ENCODE peak calls at places on chromosomes 5 and 9, in nine cellular contexts. O is substantia nigra; B is stimulated activated CD8-positive, alpha-beta memory T cell treated with anti-CD3 and anti-CD28 coated beads, Interleukin-15, amount 100 ng/mL, for 4 hours; Q is left kidney; Y is HuH-7.5; I is cerebellum; H is stimulated activated naive CD4-positive, alpha-beta T cell; P is brain microvascular endothelial cell; L is COLO829. D is an unnamed sample.

GRCh38 chr9:134959126-134959970 is 41.6 kb upstream of the FCN1 start:
- DNase-seq in L (no peak), B (no peak), Y (no peak), P (no peak), Q (no peak), O (no peak), I (no peak), H (no peak), D (peak; percentile 56)

GRCh38 chr5:167574381-167574780 is 717.1 kb upstream of the WWC1 start:
- DNase-seq in B (no peak), I (no peak), Q (no peak), H (no peak), L (no peak), Y (no peak), P (no peak), O (no peak), D (no peak)

GRCh38 chr9:121945849-121946248 is 147.3 kb downstream of the TTLL11 start:
- DNase-seq in I (no peak), O (no peak), B (no peak), Q (no peak), Y (no peak), P (peak; percentile 10), H (no peak), L (no peak), D (no peak)

GRCh38 chr9:110777843-110778215 is 109.2 kb downstream of the MUSK start:
- DNase-seq in O (no peak), H (no peak), Q (no peak), L (no peak), B (no peak), I (no peak), P (no peak), Y (no peak), D (no peak)

GRCh38 chr5:159096555-159097460 is 2.9 kb downstream of the EBF1 start:
- DNase-seq in L (no peak), Q (peak; percentile 26), H (no peak), Y (no peak), I (no peak), P (no peak), O (no peak), B (no peak), D (peak; percentile 66)

GRCh38 chr9:34254141-34254913 is 74.7 kb downstream of the KIF24 start:
- DNase-seq in Y (no peak), B (no peak), H (no peak), Q (no peak), L (no peak), I (no peak), P (peak; percentile 45), O (no peak), D (no peak)

GRCh38 chr9:90642570-90643539 is at the start of gene DIRAS2:
- DNase-seq in B (no peak), I (peak; percentile 89), Q (peak; percentile 93), P (peak; percentile 46), L (no peak), H (no peak), Y (peak; percentile 7), O (peak; percentile 63), D (peak; percentile 82)

GRCh38 chr5:144697847-144698262 is 527.2 kb downstream of the KCTD16 start:
- DNase-seq in L (no peak), O (no peak), I (no peak), H (no peak), P (peak; percentile 91), Q (no peak), Y (no peak), B (no peak), D (no peak)

GRCh38 chr9:99713838-99714306 is 107.8 kb upstream of the NR4A3 start:
- DNase-seq in Y (no peak), Q (no peak), L (no peak), B (no peak), H (no peak), P (no peak), I (no peak), O (no peak), D (no peak)

GRCh38 chr9:82808478-82808877 is 254.5 kb downstream of the RASEF start:
- DNase-seq in I (no peak), O (no peak), Y (no peak), P (no peak), H (no peak), Q (peak; percentile 49), L (no peak), B (no peak), D (no peak)

GRCh38 chr5:117594165-117594564 is 1019.5 kb upstream of the SEMA6A start:
- DNase-seq in H (no peak), L (no peak), P (no peak), B (no peak), O (no peak), Y (no peak), I (peak; percentile 10), Q (no peak), D (no peak)